ENCODE peak calls at places on chromosomes 12 and 14, in nine cellular contexts. T, M, V, Z, X, J, N, Q and A are unnamed samples.
A peak's percentile ranks its signal among the peaks of the same experiment; 100 is the strongest.

GRCh38 chr14:105026033-105026785 is 5.3 kb upstream of the CDCA4 start:
- DNase-seq in V (no peak), N (no peak), Q (peak; percentile 59), T (no peak), X (no peak), Z (no peak), M (peak; percentile 68), J (peak; percentile 94), A (peak; percentile 84)

GRCh38 chr12:71804505-71804904 is 35.1 kb upstream of the TBC1D15 start:
- DNase-seq in N (no peak), V (no peak), T (no peak), J (no peak), Z (no peak), X (no peak), M (no peak), Q (no peak), A (no peak)

GRCh38 chr12:989751-990278 is 1.2 kb upstream of the ERC1 start:
- DNase-seq in J (peak; percentile 56), Q (peak; percentile 55), Z (no peak), V (no peak), X (peak; percentile 31), T (peak; percentile 74), M (no peak), N (no peak), A (peak; percentile 25)

GRCh38 chr12:124694250-124694649 is 126.8 kb upstream of the NCOR2 start:
- DNase-seq in V (no peak), T (no peak), N (no peak), X (no peak), J (no peak), Q (no peak), Z (no peak), M (peak; percentile 58), A (no peak)

GRCh38 chr12:81208193-81208946 is 130.5 kb downstream of the ACSS3 start:
- DNase-seq in V (no peak), Q (no peak), X (no peak), J (no peak), Z (no peak), M (no peak), T (peak; percentile 10), N (no peak), A (no peak)

GRCh38 chr14:21894003-21894897 is 220.6 kb upstream of the OR4E1 start:
- DNase-seq in T (no peak), J (peak; percentile 35), X (peak; percentile 61), Z (no peak), N (peak; percentile 56), V (no peak), Q (no peak), M (peak; percentile 6), A (no peak)

GRCh38 chr12:82461851-82462250 is 103.5 kb downstream of the METTL25 start:
- DNase-seq in M (no peak), Q (peak; percentile 70), N (no peak), Z (no peak), T (no peak), V (no peak), J (no peak), X (no peak), A (peak; percentile 88)

GRCh38 chr12:119180380-119181040 is 1.8 kb downstream of the HSPB8 start:
- DNase-seq in Z (no peak), M (no peak), V (peak; percentile 55), X (no peak), J (no peak), T (peak; percentile 74), N (no peak), Q (no peak), A (no peak)

GRCh38 chr12:26120561-26121274 is 4.1 kb downstream of the BHLHE41 start:
- DNase-seq in Q (peak; percentile 61), Z (no peak), M (no peak), T (peak; percentile 47), X (no peak), N (no peak), J (peak; percentile 51), V (no peak), A (no peak)

GRCh38 chr12:92912052-92912451 is 17.0 kb downstream of the EEA1 start:
- DNase-seq in Z (no peak), N (no peak), T (peak; percentile 17), X (no peak), J (no peak), V (no peak), M (no peak), Q (peak; percentile 99), A (peak; percentile 99)

GRCh38 chr12:45768194-45768593 is 38.7 kb downstream of the ARID2 start:
- DNase-seq in M (no peak), V (no peak), T (no peak), J (no peak), X (no peak), Z (no peak), Q (peak; percentile 93), N (no peak), A (peak; percentile 93)

GRCh38 chr12:22413592-22413991 is 79.1 kb upstream of the ST8SIA1 start:
- DNase-seq in V (peak; percentile 27), Z (no peak), M (no peak), N (no peak), Q (no peak), T (no peak), J (no peak), X (no peak), A (no peak)

GRCh38 chr12:115322275-115322674 is 638.3 kb upstream of the TBX3 start:
- DNase-seq in M (peak; percentile 38), Q (peak; percentile 84), J (peak; percentile 60), Z (no peak), V (no peak), N (no peak), X (no peak), T (peak; percentile 64), A (peak; percentile 94)

GRCh38 chr12:21111733-21112132 is 19.3 kb upstream of the SLCO1B1 start:
- DNase-seq in Z (no peak), T (no peak), Q (no peak), N (no peak), V (no peak), J (no peak), X (no peak), M (no peak), A (no peak)

GRCh38 chr14:64734990-64735389 is 30.8 kb downstream of the PLEKHG3 start:
- DNase-seq in Z (peak; percentile 48), X (peak; percentile 29), N (no peak), Q (no peak), T (no peak), M (no peak), V (no peak), J (no peak), A (no peak)

GRCh38 chr12:101799774-101800173 is 31.0 kb downstream of the GNPTAB start:
- DNase-seq in V (no peak), J (no peak), Z (no peak), T (no peak), N (no peak), Q (no peak), M (no peak), X (no peak), A (no peak)

GRCh38 chr12:110073049-110073831 is 24.9 kb upstream of the C12orf76 start:
- DNase-seq in V (no peak), T (no peak), X (no peak), N (no peak), Z (peak; percentile 59), J (peak; percentile 25), M (peak; percentile 39), Q (peak; percentile 10), A (no peak)

GRCh38 chr12:113276946-113277500 is 55.8 kb downstream of the TPCN1 start:
- DNase-seq in M (no peak), T (no peak), N (no peak), V (no peak), X (no peak), Q (no peak), J (no peak), Z (peak; percentile 31), A (no peak)

GRCh38 chr12:112838731-112839130 is 47.2 kb downstream of the RPH3A start:
- DNase-seq in J (no peak), N (no peak), X (no peak), V (no peak), Q (no peak), T (no peak), Z (no peak), M (no peak), A (no peak)

GRCh38 chr12:124469193-124469888 is 98.1 kb downstream of the NCOR2 start:
- DNase-seq in M (no peak), J (peak; percentile 30), T (no peak), X (peak; percentile 62), N (no peak), V (no peak), Q (no peak), Z (no peak), A (no peak)

GRCh38 chr12:4269279-4269991 is 4.1 kb upstream of the CCND2 start:
- DNase-seq in Q (peak; percentile 39), V (peak; percentile 93), Z (peak; percentile 83), X (peak; percentile 83), J (no peak), M (peak; percentile 86), T (no peak), N (peak; percentile 86), A (no peak)
- TF ChIP-seq CTCF in Q (no peak), V (no peak), Z (peak; percentile 15), X (no peak), J (no peak), M (peak; percentile 21), T (no peak), N (no peak), A (peak; percentile 55)

GRCh38 chr14:95458459-95458858 is 58.0 kb downstream of the SYNE3 start:
- DNase-seq in V (no peak), Q (no peak), X (no peak), N (no peak), M (no peak), J (no peak), Z (no peak), T (no peak), A (no peak)
- TF ChIP-seq CTCF in V (no peak), Q (no peak), X (no peak), N (no peak), M (no peak), J (no peak), Z (no peak), T (no peak), A (no peak)

DNA sequence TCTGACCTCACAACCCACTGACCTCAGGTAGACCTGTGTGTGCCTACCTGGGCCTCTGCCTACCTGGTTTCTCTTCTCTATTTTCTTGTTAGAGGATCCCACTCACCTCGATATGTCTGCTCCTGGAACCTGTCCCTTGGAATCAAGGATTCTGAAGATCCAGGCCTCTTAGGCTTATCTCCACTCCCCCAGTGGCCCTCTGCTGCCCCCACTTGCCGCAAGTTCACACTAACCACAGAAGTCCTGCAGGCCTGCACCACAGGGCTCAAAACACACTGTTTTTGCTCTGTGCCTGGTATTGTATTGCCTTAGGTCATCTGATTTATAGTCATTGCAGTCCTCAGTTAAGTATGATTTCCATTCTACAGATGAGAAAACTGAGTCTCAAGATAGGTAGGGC is 15.3 kb upstream of the NRXN3 start:
- DNase-seq in Q (no peak), M (no peak), Z (no peak), N (no peak), T (no peak), J (no peak), V (no peak), X (no peak), A (no peak)
- TF ChIP-seq CTCF in Q (no peak), M (no peak), Z (no peak), N (no peak), T (no peak), J (peak; percentile 19), V (no peak), X (no peak), A (peak; percentile 20)

DNA sequence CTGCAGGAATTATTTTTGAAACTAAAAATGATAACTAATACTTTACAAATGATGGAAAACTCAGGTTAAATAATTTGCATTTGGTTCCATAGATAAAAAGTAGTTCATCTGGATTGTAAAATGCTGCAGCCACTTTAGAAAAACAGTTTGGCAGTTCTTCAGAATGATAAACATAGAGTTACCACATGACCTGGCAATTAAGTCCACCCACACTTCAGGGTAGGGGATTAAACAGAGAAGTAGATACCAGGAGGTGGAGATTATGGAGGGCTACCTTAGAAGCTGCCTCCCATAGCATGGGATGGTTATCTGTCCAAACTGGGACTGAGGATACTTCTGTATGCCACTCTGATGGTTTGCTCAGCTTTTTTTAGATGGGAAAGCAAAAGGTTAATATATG is 22.2 kb downstream of the ARF6 start:
- DNase-seq in Z (no peak), J (no peak), X (no peak), T (no peak), N (no peak), V (no peak), M (no peak), Q (no peak), A (no peak)
- TF ChIP-seq CTCF in Z (no peak), J (no peak), X (no peak), T (no peak), N (no peak), V (no peak), M (no peak), Q (no peak), A (no peak)